ENCODE peak calls at places on chromosome 7, in eight cellular contexts. E, V, X, U, Z, J, T and M are unnamed samples.

GRCh38 chr7:77538186-77538907 is 1.3 kb downstream of the PTPN12 start:
- DNase-seq in V (peak; percentile 83), J (peak; percentile 91), X (peak; percentile 96), T (peak; percentile 93), U (peak; percentile 95), Z (peak; percentile 89), E (peak; percentile 94), M (peak; percentile 87)

GRCh38 chr7:47587389-47587788 is 5.5 kb upstream of the TNS3 start:
- DNase-seq in J (no peak), X (no peak), U (peak; percentile 75), T (no peak), E (no peak), V (no peak), Z (no peak), M (no peak)

GRCh38 chr7:137840183-137840779 is 6.5 kb downstream of the DGKI start:
- DNase-seq in V (no peak), Z (no peak), U (no peak), T (no peak), X (no peak), E (no peak), J (no peak), M (no peak)

GRCh38 chr7:5421626-5422323 is 1.9 kb downstream of the TNRC18 start:
- DNase-seq in J (peak; percentile 69), T (peak; percentile 74), E (no peak), V (peak; percentile 54), U (peak; percentile 87), X (peak; percentile 86), Z (peak; percentile 49), M (peak; percentile 52)

GRCh38 chr7:157158400-157158799 is 19.7 kb downstream of the UBE3C start:
- DNase-seq in X (no peak), E (no peak), T (no peak), J (no peak), Z (peak; percentile 37), U (no peak), V (no peak), M (peak; percentile 42)

GRCh38 chr7:12369072-12369471 is 34.6 kb downstream of the VWDE start:
- DNase-seq in V (no peak), X (no peak), Z (no peak), J (no peak), T (no peak), E (no peak), U (no peak), M (no peak)

GRCh38 chr7:83925860-83926259 is 268.7 kb downstream of the SEMA3A start:
- DNase-seq in T (no peak), Z (peak; percentile 33), J (no peak), V (no peak), U (no peak), E (no peak), X (no peak), M (no peak)

GRCh38 chr7:149330914-149331567 is 69.0 kb downstream of the ZNF783 start:
- DNase-seq in E (no peak), X (no peak), Z (peak; percentile 27), U (no peak), T (no peak), V (no peak), J (no peak), M (no peak)

GRCh38 chr7:28587211-28587610 is 174.9 kb downstream of the CREB5 start:
- DNase-seq in T (no peak), Z (peak; percentile 86), X (peak; percentile 40), E (no peak), J (no peak), V (peak; percentile 42), U (no peak), M (peak; percentile 58)

GRCh38 chr7:134854816-134855215 is 75.4 kb downstream of the CALD1 start:
- DNase-seq in J (no peak), V (no peak), U (no peak), E (no peak), Z (no peak), T (no peak), X (no peak), M (no peak)

GRCh38 chr7:87414400-87415188 is 60.9 kb downstream of the ABCB4 start:
- DNase-seq in E (no peak), Z (no peak), X (peak; percentile 34), V (no peak), J (no peak), U (no peak), T (no peak), M (peak; percentile 76)

GRCh38 chr7:69545175-69545574 is 53.1 kb upstream of the AUTS2 start:
- DNase-seq in T (no peak), X (no peak), U (no peak), E (no peak), Z (no peak), J (no peak), V (no peak), M (no peak)

GRCh38 chr7:94300176-94300835 is 94.4 kb upstream of the COL1A2 start:
- DNase-seq in E (no peak), U (no peak), J (no peak), V (no peak), X (no peak), T (no peak), Z (no peak), M (no peak)
- H3K4me1 ChIP-seq in E (peaks cover 39% of the 10 kb centered on the region), U (no peaks in the 10 kb centered on the region), J (peaks cover 6% of the 10 kb centered on the region), V (no peaks in the 10 kb centered on the region), X (peaks cover 50% of the 10 kb centered on the region), T (no peaks in the 10 kb centered on the region), Z (peaks cover 33% of the 10 kb centered on the region), M (peaks cover 71% of the 10 kb centered on the region)

GRCh38 chr7:42219447-42219846 is 17.6 kb downstream of the GLI3 start:
- DNase-seq in X (no peak), E (no peak), U (no peak), T (no peak), Z (peak; percentile 91), V (peak; percentile 61), J (no peak), M (peak; percentile 31)

GRCh38 chr7:42218248-42218647 is 18.8 kb downstream of the GLI3 start:
- DNase-seq in J (no peak), V (no peak), U (no peak), T (no peak), Z (peak; percentile 15), E (no peak), X (no peak), M (no peak)

GRCh38 chr7:42217053-42217452 is 20.0 kb downstream of the GLI3 start:
- DNase-seq in X (no peak), E (no peak), T (no peak), J (no peak), U (no peak), Z (no peak), V (no peak), M (no peak)

GRCh38 chr7:42214063-42214679 is 22.8 kb downstream of the GLI3 start:
- DNase-seq in J (no peak), V (no peak), T (no peak), Z (no peak), U (no peak), E (no peak), X (no peak), M (no peak)

GRCh38 chr7:42217548-42217947 is 19.5 kb downstream of the GLI3 start:
- DNase-seq in J (no peak), T (no peak), X (no peak), V (no peak), E (no peak), Z (no peak), U (no peak), M (no peak)
- H3K4me1 ChIP-seq in J (no peaks in the 10 kb centered on the region), T (no peaks in the 10 kb centered on the region), X (no peaks in the 10 kb centered on the region), V (peaks cover 8% of the 10 kb centered on the region), E (peaks cover 55% of the 10 kb centered on the region), Z (peaks cover 29% of the 10 kb centered on the region), U (no peaks in the 10 kb centered on the region), M (no peaks in the 10 kb centered on the region)

GRCh38 chr7:2644514-2645273 is 12.9 kb downstream of the TTYH3 start:
- DNase-seq in T (no peak), X (no peak), E (no peak), U (peak; percentile 78), J (no peak), V (no peak), Z (no peak), M (no peak)

GRCh38 chr7:2641406-2642393 is 9.9 kb downstream of the TTYH3 start:
- DNase-seq in J (peak; percentile 94), Z (peak; percentile 76), X (peak; percentile 94), U (peak; percentile 96), V (peak; percentile 92), E (peak; percentile 93), T (peak; percentile 64), M (peak; percentile 97)

GRCh38 chr7:2646336-2646679 is 14.5 kb downstream of the TTYH3 start:
- DNase-seq in U (no peak), T (no peak), V (no peak), Z (no peak), J (no peak), X (no peak), E (no peak), M (no peak)

GRCh38 chr7:2645274-2645868 is 13.6 kb downstream of the TTYH3 start:
- DNase-seq in Z (no peak), V (no peak), U (no peak), X (no peak), E (no peak), J (no peak), T (no peak), M (no peak)

DNA sequence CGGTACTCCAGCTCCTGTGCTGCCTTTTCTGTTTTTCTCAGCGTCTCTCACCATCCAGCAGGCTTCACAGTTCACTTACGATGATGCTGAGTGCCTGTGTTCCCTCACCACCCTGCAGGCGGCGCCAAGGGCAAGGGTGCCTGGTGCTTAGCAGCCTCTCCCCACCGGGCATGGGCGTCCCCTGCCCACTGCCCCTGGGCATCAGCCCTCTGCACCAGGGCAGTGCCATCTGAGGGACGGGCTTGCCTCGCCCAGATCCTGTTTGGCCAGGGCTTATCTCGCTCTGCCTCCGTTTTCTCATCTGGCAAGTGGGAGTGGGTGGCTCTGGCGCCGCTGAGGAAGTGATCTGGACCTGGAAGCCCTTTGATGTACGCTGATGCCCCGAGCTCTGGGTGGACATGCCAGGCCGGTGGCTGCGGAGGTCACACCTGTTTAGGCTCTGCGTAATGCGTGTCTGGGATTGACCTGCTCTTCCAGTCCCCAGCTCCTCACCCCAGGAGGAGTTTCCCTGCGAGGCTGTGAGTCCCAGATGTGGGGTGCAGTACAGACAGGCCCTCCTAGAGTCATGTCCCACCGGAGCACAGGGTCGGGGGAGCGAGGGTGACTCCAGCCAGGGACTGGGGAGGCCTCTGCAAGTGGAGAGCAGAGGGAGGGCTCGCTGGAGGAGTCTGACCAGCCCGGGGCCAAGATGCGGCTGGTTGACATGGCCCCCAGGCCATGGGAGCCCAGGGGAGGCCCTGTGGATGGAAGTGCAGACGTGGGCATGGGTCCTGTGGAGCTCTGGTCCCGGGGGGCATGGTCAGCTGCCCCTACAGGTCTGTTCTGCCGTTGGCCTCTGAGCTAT is 11.8 kb downstream of the TTYH3 start:
- DNase-seq in J (no peak), E (no peak), X (no peak), Z (no peak), V (no peak), T (no peak), U (no peak), M (no peak)
- H3K4me1 ChIP-seq in J (peaks cover 23% of the 10 kb centered on the region), E (peaks cover 52% of the 10 kb centered on the region), X (peaks cover 35% of the 10 kb centered on the region), Z (peaks cover 22% of the 10 kb centered on the region), V (peaks cover 17% of the 10 kb centered on the region), T (no peaks in the 10 kb centered on the region), U (peaks cover 15% of the 10 kb centered on the region), M (peaks cover 57% of the 10 kb centered on the region)

GRCh38 chr7:144725070-144725469 is 110.8 kb downstream of the TPK1 start:
- DNase-seq in V (no peak), Z (no peak), J (no peak), U (no peak), X (no peak), E (no peak), T (no peak), M (no peak)

GRCh38 chr7:144728556-144728955 is 107.3 kb downstream of the TPK1 start:
- DNase-seq in U (peak; percentile 66), Z (no peak), V (no peak), J (no peak), E (no peak), T (no peak), X (no peak), M (no peak)

GRCh38 chr7:144731661-144732060 is 104.2 kb downstream of the TPK1 start:
- DNase-seq in X (no peak), V (no peak), T (no peak), Z (no peak), E (no peak), U (peak; percentile 58), J (no peak), M (no peak)

GRCh38 chr7:144730224-144730623 is 105.6 kb downstream of the TPK1 start:
- DNase-seq in U (no peak), Z (no peak), E (no peak), T (no peak), J (no peak), X (no peak), V (no peak), M (no peak)
- H3K4me1 ChIP-seq in U (no peaks in the 10 kb centered on the region), Z (no peaks in the 10 kb centered on the region), E (no peaks in the 10 kb centered on the region), T (no peaks in the 10 kb centered on the region), J (no peaks in the 10 kb centered on the region), X (no peaks in the 10 kb centered on the region), V (no peaks in the 10 kb centered on the region), M (no peaks in the 10 kb centered on the region)